ENCODE peak calls at places on chromosomes 12 and 14, in five cellular contexts. One of them, this sample, is unnamed.
A peak's percentile ranks its signal among the peaks of the same experiment; 100 is the strongest.

GRCh38 chr14:92603309-92604257 is 90.0 kb downstream of the RIN3 start:
- DNase-seq in nephron progenitor cell: peak; percentile 42
- DNase-seq in aorta: peak; percentile 88
- DNase-seq in psoas muscle: no peak
- DNase-seq in OCI-M1: no peak
- DNase-seq in this sample: peak; percentile 45

GRCh38 chr12:45462506-45462905 is 246.6 kb downstream of the ANO6 start:
- DNase-seq in nephron progenitor cell: no peak
- DNase-seq in aorta: no peak
- DNase-seq in psoas muscle: no peak
- DNase-seq in OCI-M1: no peak
- DNase-seq in this sample: no peak

GRCh38 chr12:130017571-130018449 is 114.0 kb upstream of the TMEM132D start:
- DNase-seq in nephron progenitor cell: no peak
- DNase-seq in aorta: no peak
- DNase-seq in psoas muscle: peak; percentile 65
- DNase-seq in OCI-M1: no peak
- DNase-seq in this sample: no peak

GRCh38 chr14:58822856-58823255 is 185.1 kb downstream of the DACT1 start:
- DNase-seq in nephron progenitor cell: no peak
- DNase-seq in aorta: no peak
- DNase-seq in psoas muscle: no peak
- DNase-seq in OCI-M1: no peak
- DNase-seq in this sample: no peak

GRCh38 chr12:27667540-27667939 is 28.7 kb upstream of the REP15 start:
- DNase-seq in nephron progenitor cell: no peak
- DNase-seq in aorta: peak; percentile 90
- DNase-seq in psoas muscle: peak; percentile 79
- DNase-seq in OCI-M1: no peak
- DNase-seq in this sample: no peak

GRCh38 chr14:50232276-50232642 is 881 bp upstream of the SOS2 start:
- DNase-seq in nephron progenitor cell: peak; percentile 6
- DNase-seq in aorta: no peak
- DNase-seq in psoas muscle: no peak
- DNase-seq in OCI-M1: no peak
- DNase-seq in this sample: no peak

GRCh38 chr12:47714823-47715386 is 9.1 kb upstream of the RPAP3 start:
- DNase-seq in nephron progenitor cell: no peak
- DNase-seq in aorta: no peak
- DNase-seq in psoas muscle: no peak
- DNase-seq in OCI-M1: no peak
- DNase-seq in this sample: no peak

GRCh38 chr14:52063107-52063506 is 5.8 kb downstream of the NID2 start:
- DNase-seq in nephron progenitor cell: no peak
- DNase-seq in aorta: no peak
- DNase-seq in psoas muscle: no peak
- DNase-seq in OCI-M1: no peak
- DNase-seq in this sample: no peak

GRCh38 chr14:91883770-91884169 is 16.4 kb upstream of the TC2N start:
- DNase-seq in nephron progenitor cell: no peak
- DNase-seq in aorta: peak; percentile 79
- DNase-seq in psoas muscle: peak; percentile 85
- DNase-seq in OCI-M1: no peak
- DNase-seq in this sample: no peak

GRCh38 chr14:92108345-92109254 is 2.2 kb upstream of the ATXN3 start:
- DNase-seq in nephron progenitor cell: peak; percentile 27
- DNase-seq in aorta: no peak
- DNase-seq in psoas muscle: no peak
- DNase-seq in OCI-M1: no peak
- DNase-seq in this sample: peak; percentile 7

GRCh38 chr12:47066278-47067048 is 13.0 kb upstream of the PCED1B start:
- DNase-seq in nephron progenitor cell: no peak
- DNase-seq in aorta: no peak
- DNase-seq in psoas muscle: no peak
- DNase-seq in OCI-M1: no peak
- DNase-seq in this sample: no peak

GRCh38 chr12:125161712-125162023 is 96.4 kb downstream of the AACS start:
- DNase-seq in nephron progenitor cell: no peak
- DNase-seq in aorta: no peak
- DNase-seq in psoas muscle: no peak
- DNase-seq in OCI-M1: no peak
- DNase-seq in this sample: no peak

GRCh38 chr12:92467886-92468285 is 234.9 kb upstream of the PLEKHG7 start:
- DNase-seq in nephron progenitor cell: no peak
- DNase-seq in aorta: no peak
- DNase-seq in psoas muscle: no peak
- DNase-seq in OCI-M1: peak; percentile 7
- DNase-seq in this sample: no peak

GRCh38 chr12:54595471-54595870 is 7.0 kb upstream of the PPP1R1A start:
- DNase-seq in nephron progenitor cell: no peak
- DNase-seq in aorta: peak; percentile 16
- DNase-seq in psoas muscle: no peak
- DNase-seq in OCI-M1: no peak
- DNase-seq in this sample: no peak

GRCh38 chr14:60723218-60724079 is 702 bp downstream of the SIX4 start:
- DNase-seq in nephron progenitor cell: peak; percentile 64
- DNase-seq in aorta: peak; percentile 82
- DNase-seq in psoas muscle: peak; percentile 81
- DNase-seq in OCI-M1: peak; percentile 55
- DNase-seq in this sample: peak; percentile 27

GRCh38 chr12:41605528-41606295 is 417.6 kb downstream of the PDZRN4 start:
- DNase-seq in nephron progenitor cell: no peak
- DNase-seq in aorta: no peak
- DNase-seq in psoas muscle: no peak
- DNase-seq in OCI-M1: no peak
- DNase-seq in this sample: no peak

GRCh38 chr12:92621833-92622232 is 81.0 kb upstream of the PLEKHG7 start:
- DNase-seq in nephron progenitor cell: no peak
- DNase-seq in aorta: no peak
- DNase-seq in psoas muscle: no peak
- DNase-seq in OCI-M1: no peak
- DNase-seq in this sample: no peak

GRCh38 chr14:38053684-38054083 is 154.0 kb upstream of the SSTR1 start:
- DNase-seq in nephron progenitor cell: no peak
- DNase-seq in aorta: no peak
- DNase-seq in psoas muscle: no peak
- DNase-seq in OCI-M1: no peak
- DNase-seq in this sample: no peak

GRCh38 chr12:91743727-91744126 is 401.9 kb downstream of the BTG1 start:
- DNase-seq in nephron progenitor cell: no peak
- DNase-seq in aorta: no peak
- DNase-seq in psoas muscle: no peak
- DNase-seq in OCI-M1: no peak
- DNase-seq in this sample: no peak

GRCh38 chr12:53223391-53224267 is 8.4 kb downstream of the RARG start:
- DNase-seq in nephron progenitor cell: no peak
- DNase-seq in aorta: peak; percentile 77
- DNase-seq in psoas muscle: peak; percentile 78
- DNase-seq in OCI-M1: no peak
- DNase-seq in this sample: no peak

GRCh38 chr12:2215709-2216560 is 163.1 kb downstream of the CACNA1C start:
- DNase-seq in nephron progenitor cell: no peak
- DNase-seq in aorta: peak; percentile 58
- DNase-seq in psoas muscle: no peak
- DNase-seq in OCI-M1: no peak
- DNase-seq in this sample: no peak

GRCh38 chr14:75751291-75751690 is 90.2 kb downstream of the TTLL5 start:
- DNase-seq in nephron progenitor cell: no peak
- DNase-seq in aorta: no peak
- DNase-seq in psoas muscle: no peak
- DNase-seq in OCI-M1: no peak
- DNase-seq in this sample: no peak

GRCh38 chr12:123064356-123064755 is 83.9 kb downstream of the ARL6IP4 start:
- DNase-seq in nephron progenitor cell: no peak
- DNase-seq in aorta: peak; percentile 91
- DNase-seq in psoas muscle: peak; percentile 91
- DNase-seq in OCI-M1: no peak
- DNase-seq in this sample: no peak

GRCh38 chr12:95694148-95694547 is 96.4 kb downstream of the NTN4 start:
- DNase-seq in nephron progenitor cell: no peak
- DNase-seq in aorta: peak; percentile 76
- DNase-seq in psoas muscle: no peak
- DNase-seq in OCI-M1: no peak
- DNase-seq in this sample: no peak

GRCh38 chr12:52280319-52280795 is 5.9 kb downstream of the KRT86 start:
- DNase-seq in nephron progenitor cell: no peak
- DNase-seq in aorta: peak; percentile 89
- DNase-seq in psoas muscle: peak; percentile 64
- DNase-seq in OCI-M1: peak; percentile 93
- DNase-seq in this sample: no peak

GRCh38 chr14:33393155-33393894 is 454.6 kb downstream of the NPAS3 start:
- DNase-seq in nephron progenitor cell: peak; percentile 52
- DNase-seq in aorta: no peak
- DNase-seq in psoas muscle: no peak
- DNase-seq in OCI-M1: no peak
- DNase-seq in this sample: no peak

GRCh38 chr12:3820122-3820521 is 53.1 kb downstream of the PARP11 start:
- DNase-seq in nephron progenitor cell: no peak
- DNase-seq in aorta: no peak
- DNase-seq in psoas muscle: no peak
- DNase-seq in OCI-M1: no peak
- DNase-seq in this sample: no peak

GRCh38 chr12:44206045-44206444 is 370.2 kb downstream of the TMEM117 start:
- DNase-seq in nephron progenitor cell: no peak
- DNase-seq in aorta: no peak
- DNase-seq in psoas muscle: no peak
- DNase-seq in OCI-M1: no peak
- DNase-seq in this sample: no peak

GRCh38 chr14:101588990-101589389 is 27.7 kb downstream of the DIO3 start:
- DNase-seq in nephron progenitor cell: no peak
- DNase-seq in aorta: no peak
- DNase-seq in psoas muscle: no peak
- DNase-seq in OCI-M1: no peak
- DNase-seq in this sample: no peak

GRCh38 chr12:82326905-82327503 is 31.2 kb downstream of the CCDC59 start:
- DNase-seq in nephron progenitor cell: no peak
- DNase-seq in aorta: no peak
- DNase-seq in psoas muscle: no peak
- DNase-seq in OCI-M1: peak; percentile 60
- DNase-seq in this sample: no peak

GRCh38 chr12:3530548-3530947 is 39.5 kb downstream of the PRMT8 start:
- DNase-seq in nephron progenitor cell: no peak
- DNase-seq in aorta: no peak
- DNase-seq in psoas muscle: peak; percentile 88
- DNase-seq in OCI-M1: no peak
- DNase-seq in this sample: no peak

GRCh38 chr14:54487771-54488170 is 1.0 kb downstream of the GMFB start:
- DNase-seq in nephron progenitor cell: no peak
- DNase-seq in aorta: no peak
- DNase-seq in psoas muscle: no peak
- DNase-seq in OCI-M1: peak; percentile 20
- DNase-seq in this sample: no peak

GRCh38 chr14:57244103-57244502 is 24.6 kb downstream of the EXOC5 start:
- DNase-seq in nephron progenitor cell: no peak
- DNase-seq in aorta: no peak
- DNase-seq in psoas muscle: no peak
- DNase-seq in OCI-M1: no peak
- DNase-seq in this sample: no peak

GRCh38 chr12:17203497-17203896 is 597.5 kb upstream of the LMO3 start:
- DNase-seq in nephron progenitor cell: no peak
- DNase-seq in aorta: no peak
- DNase-seq in psoas muscle: peak; percentile 15
- DNase-seq in OCI-M1: no peak
- DNase-seq in this sample: no peak

GRCh38 chr12:18683603-18684002 is 54.2 kb downstream of the PLCZ1 start:
- DNase-seq in nephron progenitor cell: no peak
- DNase-seq in aorta: no peak
- DNase-seq in psoas muscle: no peak
- DNase-seq in OCI-M1: no peak
- DNase-seq in this sample: no peak

GRCh38 chr12:1937481-1938224 is 19.2 kb upstream of the CACNA2D4 start:
- DNase-seq in nephron progenitor cell: no peak
- DNase-seq in aorta: no peak
- DNase-seq in psoas muscle: no peak
- DNase-seq in OCI-M1: no peak
- DNase-seq in this sample: no peak

GRCh38 chr12:27919671-27920235 is 52.8 kb downstream of the PTHLH start:
- DNase-seq in nephron progenitor cell: no peak
- DNase-seq in aorta: no peak
- DNase-seq in psoas muscle: no peak
- DNase-seq in OCI-M1: no peak
- DNase-seq in this sample: no peak

GRCh38 chr14:22243971-22244581 is 344.9 kb downstream of the DAD1 start:
- DNase-seq in nephron progenitor cell: no peak
- DNase-seq in aorta: no peak
- DNase-seq in psoas muscle: no peak
- DNase-seq in OCI-M1: no peak
- DNase-seq in this sample: no peak

GRCh38 chr14:22388669-22389625 is 200.1 kb downstream of the DAD1 start:
- DNase-seq in nephron progenitor cell: no peak
- DNase-seq in aorta: no peak
- DNase-seq in psoas muscle: no peak
- DNase-seq in OCI-M1: no peak
- DNase-seq in this sample: no peak

This sample was measured in T-cell.